ENCODE peak calls at places on chromosomes 16 and 17, in eight cellular contexts. K is breast epithelium, L is colonic mucosa, Z is H1, J is spleen, O is PC-9, T is adrenal gland, A is ascending aorta. I is an unnamed sample. For H3K4me1, the result is how much of the 10 kb centered on the place peaks cover.

GRCh38 chr16:27240948-27241531 is 27.5 kb downstream of the NSMCE1 start:
- DNase-seq in A (no peak), J (peak), Z (no peak), K (no peak), O (peak), T (no peak), L (no peak), I (peak)

GRCh38 chr17:41284043-41284442 is 8.5 kb downstream of the KRTAP9-7 start:
- DNase-seq in K (no peak), J (no peak), T (no peak), L (no peak), Z (no peak), O (no peak), A (no peak), I (no peak)

GRCh38 chr16:15572329-15573001 is 70.5 kb downstream of the MARF1 start:
- DNase-seq in O (peak), L (peak), T (no peak), K (no peak), J (no peak), A (no peak), Z (no peak), I (no peak)

GRCh38 chr16:51433597-51433996 is 282.5 kb upstream of the SALL1 start:
- DNase-seq in A (no peak), T (no peak), O (no peak), K (no peak), J (no peak), L (no peak), Z (no peak), I (no peak)

GRCh38 chr16:88549671-88550643 is 20.2 kb upstream of the ZC3H18 start:
- DNase-seq in J (peak), L (no peak), O (no peak), A (no peak), K (no peak), Z (no peak), T (no peak), I (no peak)

GRCh38 chr17:63438092-63439051 is 7.7 kb downstream of the CYB561 start:
- DNase-seq in J (no peak), A (no peak), Z (no peak), O (no peak), T (no peak), L (no peak), K (no peak), I (no peak)

GRCh38 chr16:89020925-89021595 is 44.1 kb upstream of the CBFA2T3 start:
- DNase-seq in Z (no peak), J (peak), A (no peak), O (no peak), T (no peak), L (no peak), K (no peak), I (no peak)

GRCh38 chr16:69423189-69423588 is 1.2 kb upstream of the CYB5B start:
- DNase-seq in A (no peak), O (no peak), Z (no peak), L (no peak), T (no peak), J (no peak), K (no peak), I (no peak)

GRCh38 chr16:11128211-11129123 is 127.5 kb downstream of the SOCS1 start:
- DNase-seq in K (no peak), L (no peak), J (no peak), A (no peak), O (no peak), Z (no peak), T (peak), I (no peak)

GRCh38 chr17:49000943-49001342 is 3.8 kb downstream of the IGF2BP1 start:
- DNase-seq in L (no peak), O (no peak), Z (no peak), T (no peak), K (no peak), A (no peak), J (no peak), I (no peak)

GRCh38 chr17:32976605-32977004 is 15.0 kb upstream of the SPACA3 start:
- DNase-seq in T (no peak), Z (no peak), A (no peak), J (no peak), L (no peak), K (no peak), O (no peak), I (no peak)

GRCh38 chr16:46730126-46730525 is 18.0 kb downstream of the MYLK3 start:
- DNase-seq in K (no peak), J (peak), L (no peak), A (no peak), Z (no peak), O (no peak), T (no peak), I (no peak)

GRCh38 chr17:73211745-73212144 is 18.9 kb downstream of the COG1 start:
- DNase-seq in T (peak), O (no peak), J (no peak), L (no peak), A (no peak), K (peak), Z (no peak), I (no peak)

GRCh38 chr16:31484491-31485171 is 1.7 kb downstream of the SLC5A2 start:
- DNase-seq in T (no peak), Z (no peak), K (no peak), A (no peak), L (peak), O (no peak), J (peak), I (peak)

GRCh38 chr17:60106377-60107059 is 27.8 kb upstream of the HEATR6 start:
- DNase-seq in T (no peak), O (no peak), J (no peak), K (no peak), L (no peak), Z (no peak), A (no peak), I (no peak)

GRCh38 chr17:13869301-13869700 is 200.0 kb upstream of the COX10 start:
- DNase-seq in A (no peak), J (no peak), Z (no peak), T (no peak), K (no peak), O (no peak), L (no peak), I (no peak)

GRCh38 chr17:75774988-75775668 is 9.5 kb upstream of the UNK start:
- DNase-seq in O (peak), K (peak), L (no peak), T (no peak), J (peak), Z (no peak), A (no peak), I (peak)

GRCh38 chr16:56551796-56552738 is 12.8 kb upstream of the MT4 start:
- DNase-seq in J (no peak), T (peak), K (peak), L (no peak), A (no peak), Z (no peak), O (no peak), I (no peak)

GRCh38 chr17:72726936-72727335 is 365.6 kb downstream of the SLC39A11 start:
- DNase-seq in O (no peak), L (no peak), T (no peak), J (no peak), K (no peak), Z (no peak), A (no peak), I (no peak)

GRCh38 chr17:77908501-77908900 is 50.0 kb upstream of the TNRC6C start:
- DNase-seq in K (no peak), L (no peak), O (no peak), Z (no peak), T (no peak), A (no peak), J (no peak), I (peak)

GRCh38 chr17:77869665-77870132 is 88.8 kb upstream of the TNRC6C start:
- DNase-seq in J (peak), T (no peak), Z (no peak), A (no peak), L (no peak), K (no peak), O (no peak), I (peak)

GRCh38 chr17:68535903-68536302 is 23.7 kb downstream of the PRKAR1A start:
- DNase-seq in L (no peak), A (no peak), Z (no peak), K (no peak), J (no peak), O (no peak), T (no peak), I (no peak)

GRCh38 chr17:29140631-29141483 is 39.3 kb downstream of the MYO18A start:
- DNase-seq in O (peak), L (no peak), T (no peak), A (no peak), K (no peak), J (peak), Z (no peak), I (no peak)

GRCh38 chr17:35973333-35974260 is 7.7 kb downstream of the CCL16 start:
- DNase-seq in L (peak), K (no peak), O (no peak), A (no peak), T (peak), J (no peak), Z (no peak), I (no peak)

GRCh38 chr17:19978803-19979202 is 1.2 kb upstream of the AKAP10 start:
- DNase-seq in O (no peak), K (no peak), L (no peak), J (no peak), Z (no peak), A (no peak), T (no peak), I (no peak)

GRCh38 chr16:19137201-19137601 is 23.4 kb downstream of the ITPRIPL2 start:
- DNase-seq in A (no peak), O (peak), T (no peak), L (no peak), J (no peak), Z (no peak), K (peak), I (no peak)

GRCh38 chr17:70875729-70876344 is 706.5 kb downstream of the KCNJ2 start:
- DNase-seq in Z (no peak), A (no peak), J (no peak), K (no peak), L (no peak), O (no peak), T (no peak), I (no peak)

GRCh38 chr17:83025636-83026280 is 53.7 kb upstream of the METRNL start:
- DNase-seq in J (no peak), Z (no peak), L (no peak), A (no peak), T (no peak), O (no peak), K (no peak), I (no peak)

GRCh38 chr17:76547183-76547641 is 7.4 kb downstream of the PRCD start:
- DNase-seq in T (peak), Z (no peak), O (no peak), L (peak), J (peak), A (no peak), K (no peak), I (no peak)

GRCh38 chr17:76132574-76133338 is 8.3 kb downstream of the FOXJ1 start:
- DNase-seq in Z (peak), O (peak), L (peak), A (no peak), J (no peak), K (peak), T (no peak), I (peak)

GRCh38 chr17:27430882-27431491 is 25.3 kb upstream of the KSR1 start:
- DNase-seq in T (peak), K (no peak), L (peak), Z (peak), A (no peak), J (no peak), O (no peak), I (peak)

GRCh38 chr17:50209133-50209471 is 7.7 kb upstream of the COL1A1 start:
- DNase-seq in J (no peak), L (no peak), T (no peak), Z (no peak), A (no peak), O (no peak), K (no peak), I (no peak)
- H3K4me1 ChIP-seq in J (under half), L (under half), T (under half), Z (under half), A (under half), O (under half), K (under half), I (under half)

DNA sequence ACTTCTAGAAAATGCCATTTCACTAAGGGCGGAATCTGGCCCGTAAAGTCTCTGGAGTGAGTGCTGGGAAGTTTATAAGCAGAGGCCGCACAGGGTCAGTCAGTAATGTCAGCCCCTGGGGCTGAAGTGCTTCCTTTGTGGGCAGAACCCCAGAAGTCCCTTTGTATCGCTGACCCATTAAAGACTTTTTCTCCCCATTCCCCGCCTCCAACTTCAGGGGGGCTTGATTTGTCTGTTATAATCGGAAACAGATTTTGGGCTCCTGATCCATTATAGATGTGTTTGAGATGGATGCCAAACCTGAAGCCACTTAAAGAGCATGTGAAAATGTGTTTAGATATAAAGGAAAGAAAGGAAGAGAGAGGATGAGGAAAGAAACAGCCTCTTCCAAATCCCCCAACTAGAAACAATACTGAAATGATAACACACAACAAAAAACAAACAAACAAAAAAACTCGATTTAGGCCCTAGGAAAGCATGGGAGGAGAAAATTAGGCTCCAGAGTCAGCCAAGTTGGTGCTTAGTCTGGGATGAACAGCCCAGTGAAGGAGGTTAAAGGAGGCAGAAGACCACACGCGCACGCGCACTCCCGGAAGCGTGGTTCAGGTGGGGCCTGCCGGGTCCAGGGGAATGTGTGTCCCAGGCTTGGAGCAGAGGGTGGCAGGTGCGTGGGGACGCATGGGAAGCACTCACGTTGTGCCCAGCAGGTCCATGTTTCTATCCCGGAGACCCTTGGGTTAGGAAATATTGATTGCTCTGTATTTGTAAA is 27.1 kb downstream of the MSI2 start:
- DNase-seq in A (no peak), L (no peak), J (no peak), O (no peak), K (no peak), Z (no peak), T (no peak), I (no peak)
- H3K27ac ChIP-seq in A (no peak), L (no peak), J (no peak), O (no peak), K (peak), Z (no peak), T (peak), I (no peak)

DNA sequence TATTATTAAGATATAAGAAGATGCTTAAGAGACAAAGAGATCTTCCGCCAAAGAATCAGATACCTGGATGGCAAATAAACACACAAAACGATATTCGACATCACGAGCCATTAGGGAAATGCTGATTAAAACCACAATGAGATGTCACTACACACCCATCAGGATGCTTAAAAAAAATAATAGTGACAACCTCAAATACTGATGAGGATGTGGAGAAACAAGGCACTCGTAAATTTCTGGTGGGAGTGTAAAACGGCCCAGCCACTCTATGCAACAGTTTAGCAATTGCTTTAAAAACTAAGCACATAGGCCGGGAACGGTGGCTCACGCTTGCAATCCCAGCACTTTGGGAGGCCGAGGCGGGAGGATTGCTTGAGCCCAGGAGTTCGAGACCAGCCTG is 39.4 kb downstream of the TBC1D16 start:
- DNase-seq in K (no peak), L (no peak), T (no peak), A (no peak), Z (no peak), J (no peak), O (no peak), I (no peak)
- H3K4me1 ChIP-seq in K (under half), L (under half), T (under half), A (under half), Z (under half), J (half or more), O (under half), I (under half)

GRCh38 chr16:57639172-57639571 is 10.7 kb downstream of the ADGRG1 start:
- DNase-seq in A (no peak), K (no peak), J (no peak), T (no peak), L (no peak), O (no peak), Z (no peak), I (no peak)
- H3K27ac ChIP-seq in A (no peak), K (peak), J (no peak), T (peak), L (no peak), O (no peak), Z (no peak), I (peak)

DNA sequence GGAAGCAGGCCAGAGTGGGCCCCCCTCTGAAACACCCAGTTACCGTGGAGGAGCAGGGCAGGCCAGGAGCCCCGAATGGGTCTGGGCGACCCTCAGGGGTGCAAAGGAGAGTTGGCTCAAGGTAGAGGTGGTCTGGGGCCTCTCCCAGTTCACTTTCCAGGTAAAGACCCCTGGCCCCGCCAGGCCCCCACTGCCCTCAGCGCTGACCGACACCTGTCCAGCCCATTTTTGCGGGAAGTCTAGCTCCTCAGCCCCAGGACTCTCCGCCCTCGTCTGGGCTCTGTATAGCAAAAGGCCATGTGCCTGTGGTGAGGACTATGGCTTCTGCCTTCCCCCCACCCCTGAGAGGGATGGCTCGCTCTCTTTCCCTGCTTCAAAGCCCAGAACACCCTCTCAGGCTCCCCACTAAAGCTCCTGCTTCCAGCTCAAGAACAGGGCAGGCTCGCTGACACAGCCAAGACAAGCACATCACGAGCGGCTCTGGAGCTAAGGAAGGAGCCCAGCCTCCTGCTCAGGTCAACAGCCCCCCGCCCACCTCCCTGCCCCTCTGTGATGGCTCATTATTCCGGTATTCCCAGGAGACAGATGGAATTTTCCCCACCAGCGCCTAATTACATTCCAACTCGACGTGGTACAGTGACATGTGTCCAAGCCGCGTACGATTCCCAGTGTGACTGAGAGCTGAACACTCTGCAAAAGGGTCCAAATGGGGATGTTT is 59.4 kb downstream of the RTN4RL1 start:
- DNase-seq in L (no peak), T (no peak), O (no peak), J (no peak), Z (no peak), A (no peak), K (no peak), I (no peak)
- H3K4me1 ChIP-seq in L (under half), T (under half), O (under half), J (under half), Z (under half), A (under half), K (under half), I (under half)

DNA sequence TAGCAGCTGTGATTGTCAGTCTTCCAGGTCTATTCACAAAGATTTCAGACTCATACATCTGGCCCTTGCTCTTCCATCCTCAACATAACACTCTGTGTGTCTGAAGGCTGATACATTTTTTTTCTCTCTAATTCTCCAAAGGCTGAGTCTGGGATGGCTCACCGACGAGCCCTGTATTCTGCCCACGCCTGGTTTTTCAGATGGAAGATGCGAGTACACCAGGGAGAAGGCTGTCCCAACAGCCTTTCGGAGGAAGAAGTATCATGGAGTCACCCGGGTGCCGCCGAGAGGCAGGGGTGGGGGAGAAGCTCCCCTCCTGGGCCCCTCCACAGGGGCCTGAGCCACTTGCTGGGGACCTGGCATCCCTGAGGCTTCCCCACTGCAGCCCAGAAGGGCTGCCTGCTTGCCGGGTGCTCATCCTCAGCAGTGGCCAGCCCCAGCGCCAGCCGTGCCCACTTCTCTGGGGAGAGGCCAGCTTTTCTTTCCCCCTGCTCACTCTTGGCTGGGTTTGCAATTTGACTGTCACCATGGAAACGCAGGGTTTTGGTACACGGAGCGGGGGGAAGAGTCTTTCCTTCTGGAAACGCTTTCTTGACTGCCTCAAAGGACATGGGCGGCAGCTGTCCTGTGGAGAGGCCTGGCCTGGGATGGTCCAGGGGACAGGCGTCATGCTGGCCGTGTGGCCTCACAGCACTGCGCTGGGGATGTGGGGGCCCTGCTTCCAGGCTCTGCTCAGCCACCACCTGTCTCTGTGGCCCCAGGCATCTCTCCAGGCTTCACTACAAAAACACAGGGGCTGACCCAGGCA is 45.5 kb upstream of the DOC2B start:
- DNase-seq in J (peak), A (no peak), K (no peak), O (no peak), L (no peak), Z (no peak), T (no peak), I (peak)
- H3K27ac ChIP-seq in J (peak), A (no peak), K (no peak), O (no peak), L (no peak), Z (no peak), T (no peak), I (no peak)

DNA sequence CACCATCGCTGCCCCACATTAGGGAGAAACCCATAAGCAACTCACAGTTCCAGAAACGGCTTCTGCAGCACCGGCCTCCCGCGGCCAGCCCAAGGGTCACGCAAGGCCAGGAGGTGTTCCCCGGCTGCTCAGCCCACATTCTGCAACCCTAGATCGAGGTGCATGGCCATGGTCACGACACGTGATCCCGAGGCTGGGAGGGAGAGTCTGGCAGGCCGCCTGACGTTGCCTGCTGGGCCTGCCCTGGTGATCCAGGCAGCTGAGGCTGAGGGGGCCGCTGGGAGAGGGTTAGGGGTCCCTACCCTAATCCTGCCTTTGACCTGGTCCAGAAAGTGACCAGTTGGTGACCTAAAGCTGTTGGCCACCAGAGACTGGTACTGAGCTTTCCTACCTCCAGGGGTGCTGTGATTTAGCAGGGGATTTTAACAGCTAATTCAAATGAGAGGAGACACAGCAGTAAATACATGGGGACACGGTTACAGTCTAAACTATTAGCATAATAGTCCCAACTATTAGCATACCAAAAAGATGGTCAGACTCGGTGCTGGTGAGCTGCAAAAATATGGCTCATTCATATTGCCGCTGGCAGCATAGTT is 97.4 kb upstream of the CIBAR2 start:
- DNase-seq in O (no peak), T (peak), K (no peak), A (no peak), L (no peak), J (no peak), Z (no peak), I (no peak)
- H3K4me1 ChIP-seq in O (under half), T (half or more), K (under half), A (half or more), L (under half), J (under half), Z (under half), I (under half)

GRCh38 chr16:49400611-49401010 is 27.0 kb downstream of the C16orf78 start:
- DNase-seq in T (no peak), K (no peak), A (no peak), Z (no peak), J (no peak), O (no peak), L (no peak), I (no peak)
- H3K27ac ChIP-seq in T (no peak), K (no peak), A (no peak), Z (no peak), J (no peak), O (no peak), L (no peak), I (no peak)